ENCODE peak calls at places on chromosomes 12 and 14, in six cellular contexts. M, W, U, Q, R and F are unnamed samples.

GRCh38 chr12:51056242-51056641 is 8.1 kb downstream of the LETMD1 start:
- DNase-seq in U (no peak), M (no peak), W (no peak), Q (no peak), R (no peak), F (no peak)

GRCh38 chr14:76386922-76387782 is 11.2 kb downstream of the ESRRB start:
- DNase-seq in W (peak), R (peak), U (peak), Q (peak), M (peak), F (peak)

GRCh38 chr14:25050494-25051170 is 685 bp upstream of the STXBP6 start:
- DNase-seq in R (no peak), U (no peak), W (no peak), Q (no peak), M (peak), F (no peak)

GRCh38 chr12:124916370-124917134 is 2.1 kb upstream of the UBC start:
- DNase-seq in W (no peak), M (peak), U (no peak), R (no peak), Q (peak), F (peak)

GRCh38 chr14:69405762-69406161 is 7.3 kb downstream of the SLC39A9 start:
- DNase-seq in W (no peak), U (no peak), Q (no peak), R (no peak), M (no peak), F (no peak)

GRCh38 chr14:31510222-31510621 is 22.4 kb upstream of the GPR33 start:
- DNase-seq in Q (peak), R (no peak), W (no peak), U (no peak), M (peak), F (peak)

GRCh38 chr14:105305769-105306168 is 5.0 kb upstream of the BRF1 start:
- DNase-seq in Q (no peak), W (no peak), R (no peak), U (no peak), M (no peak), F (no peak)

GRCh38 chr14:81535399-81536124 is 1.9 kb upstream of the SEL1L start:
- DNase-seq in R (peak), W (no peak), U (no peak), Q (no peak), M (no peak), F (no peak)

GRCh38 chr14:24845851-24846250 is 204.1 kb downstream of the STXBP6 start:
- DNase-seq in U (no peak), Q (no peak), R (no peak), M (no peak), W (no peak), F (no peak)

GRCh38 chr14:51419685-51420084 is 179.6 kb downstream of the TMX1 start:
- DNase-seq in U (no peak), W (no peak), M (no peak), Q (no peak), R (no peak), F (no peak)

GRCh38 chr12:49345840-49346658 is 639 bp upstream of the DNAJC22 start:
- DNase-seq in Q (peak), W (peak), R (no peak), M (peak), U (peak), F (no peak)

GRCh38 chr14:105474478-105475268 is at the start of gene CRIP2:
- DNase-seq in M (peak), U (no peak), W (peak), R (no peak), Q (peak), F (no peak)

GRCh38 chr12:20220339-20220738 is 148.0 kb upstream of the PDE3A start:
- DNase-seq in U (peak), Q (no peak), R (peak), M (peak), W (no peak), F (no peak)

GRCh38 chr14:60183724-60184596 is 18.8 kb upstream of the DHRS7 start:
- DNase-seq in M (peak), Q (no peak), W (no peak), U (no peak), R (no peak), F (peak)

GRCh38 chr12:11814362-11814761 is 164.9 kb downstream of the ETV6 start:
- DNase-seq in R (no peak), W (no peak), Q (no peak), U (no peak), M (no peak), F (peak)

GRCh38 chr14:24978862-24979724 is 70.9 kb downstream of the STXBP6 start:
- DNase-seq in W (no peak), U (no peak), M (no peak), R (peak), Q (no peak), F (peak)

GRCh38 chr12:126935435-126935834 is 1331.5 kb upstream of the TMEM132C start:
- DNase-seq in U (no peak), W (no peak), Q (no peak), M (no peak), R (no peak), F (no peak)

GRCh38 chr12:60421741-60422140 is 825.9 kb downstream of the SLC16A7 start:
- DNase-seq in U (no peak), W (no peak), Q (no peak), M (no peak), R (no peak), F (no peak)

GRCh38 chr12:46944104-46944503 is 118.3 kb upstream of the SLC38A4 start:
- DNase-seq in Q (no peak), R (no peak), U (no peak), M (no peak), W (no peak), F (no peak)

GRCh38 chr12:39369756-39370155 is 73.2 kb downstream of the KIF21A start:
- DNase-seq in Q (no peak), W (no peak), M (no peak), R (no peak), U (no peak), F (no peak)

GRCh38 chr12:48175613-48176416 is 7.6 kb upstream of the CCDC184 start:
- DNase-seq in Q (peak), M (peak), R (no peak), W (no peak), U (no peak), F (no peak)

GRCh38 chr12:66803972-66804371 is 125.1 kb upstream of the GRIP1 start:
- DNase-seq in U (peak), R (no peak), Q (no peak), M (peak), W (no peak), F (no peak)

GRCh38 chr12:6059860-6060565 is 64.5 kb downstream of the VWF start:
- DNase-seq in U (no peak), Q (no peak), W (no peak), R (no peak), M (no peak), F (no peak)

GRCh38 chr14:23187925-23188324 is 4.5 kb upstream of the SLC7A8 start:
- DNase-seq in W (peak), Q (no peak), R (no peak), M (no peak), U (no peak), F (no peak)

GRCh38 chr14:23183076-23183475 is 384 bp downstream of the SLC7A8 start:
- DNase-seq in R (no peak), U (no peak), M (peak), Q (no peak), W (no peak), F (no peak)

GRCh38 chr14:23185046-23185445 is 1.6 kb upstream of the SLC7A8 start:
- DNase-seq in R (no peak), U (no peak), Q (no peak), W (no peak), M (no peak), F (no peak)

GRCh38 chr14:23183479-23183878 is at the start of gene SLC7A8:
- DNase-seq in W (peak), M (peak), U (peak), Q (no peak), R (no peak), F (no peak)

DNA sequence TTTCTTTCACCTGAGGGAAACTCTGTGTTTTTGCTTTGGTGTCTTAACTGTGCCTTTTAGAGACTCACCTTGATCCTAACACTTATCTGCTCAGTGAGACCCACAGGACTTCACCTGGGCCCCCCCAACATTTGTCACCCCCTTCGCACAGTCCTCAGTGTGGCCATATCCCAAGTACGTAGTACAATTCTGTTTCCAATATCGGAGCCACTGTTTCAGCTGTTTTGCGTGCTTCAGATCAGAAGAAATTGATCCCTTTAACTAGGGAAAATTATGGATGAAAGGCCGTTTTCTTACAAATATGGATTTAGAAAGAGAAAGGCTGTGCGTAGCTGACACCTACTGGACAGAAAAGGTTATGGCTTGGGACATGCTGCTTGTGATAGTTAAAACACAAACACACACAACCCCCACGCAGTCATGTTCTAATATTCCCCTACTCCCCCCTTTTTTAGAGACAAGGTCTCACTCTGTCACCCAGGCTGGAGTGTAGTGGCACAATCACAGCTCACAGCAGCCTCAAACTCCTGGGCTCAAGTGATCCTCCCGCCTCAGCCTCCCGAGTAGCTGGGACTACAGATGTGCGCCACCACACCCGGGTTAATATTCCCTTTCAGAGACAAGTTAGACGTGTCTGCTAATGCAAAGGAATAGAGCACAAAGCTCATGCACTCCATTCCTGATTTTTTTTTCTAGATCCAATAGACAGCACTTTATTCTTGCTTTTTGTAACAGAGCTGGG is 3.6 kb upstream of the SLC7A8 start:
- DNase-seq in Q (peak), U (no peak), R (peak), M (peak), W (peak), F (peak)
- TF ChIP-seq CREB1 in Q (no peak), U (no peak), R (no peak), M (no peak), W (no peak), F (no peak)

GRCh38 chr12:128816643-128816920 is 7.2 kb downstream of the SLC15A4 start:
- DNase-seq in Q (no peak), U (no peak), W (no peak), M (no peak), R (no peak), F (no peak)

GRCh38 chr12:128819293-128820144 is 4.2 kb downstream of the SLC15A4 start:
- DNase-seq in U (no peak), R (no peak), M (peak), Q (no peak), W (no peak), F (no peak)

GRCh38 chr12:128818065-128819022 is 5.4 kb downstream of the SLC15A4 start:
- DNase-seq in U (no peak), W (no peak), R (no peak), Q (no peak), M (no peak), F (no peak)

GRCh38 chr12:128815779-128816642 is 7.7 kb downstream of the SLC15A4 start:
- DNase-seq in Q (no peak), R (no peak), W (no peak), M (no peak), U (no peak), F (no peak)

GRCh38 chr12:128817115-128818015 is 6.4 kb downstream of the SLC15A4 start:
- DNase-seq in U (no peak), R (peak), W (no peak), M (no peak), Q (no peak), F (no peak)
- TF ChIP-seq CREB1 in U (no peak), R (peak), W (no peak), M (no peak), Q (no peak), F (no peak)

DNA sequence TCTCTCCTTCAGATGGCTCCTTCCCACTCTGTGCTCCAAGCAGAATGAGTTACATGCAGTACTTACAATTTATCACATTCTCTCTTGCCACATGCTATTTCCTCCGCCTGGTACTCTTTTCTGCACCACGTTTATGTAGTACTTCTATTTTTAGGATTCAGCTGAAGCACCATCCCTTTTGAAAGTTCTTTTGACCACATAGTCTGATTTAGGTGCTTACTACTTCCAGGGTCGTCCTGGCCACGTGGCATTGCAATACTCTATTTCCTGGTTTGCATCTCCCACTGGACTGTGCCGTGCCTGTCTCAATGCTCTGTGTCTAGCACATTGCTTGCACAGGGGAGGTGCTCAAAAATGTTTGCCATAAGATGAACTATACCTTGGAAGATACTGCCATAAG is 16.3 kb upstream of the TBC1D30 start:
- DNase-seq in W (no peak), M (no peak), R (no peak), Q (no peak), U (no peak), F (no peak)
- TF ChIP-seq CREB1 in W (no peak), M (no peak), R (no peak), Q (no peak), U (no peak), F (no peak)

DNA sequence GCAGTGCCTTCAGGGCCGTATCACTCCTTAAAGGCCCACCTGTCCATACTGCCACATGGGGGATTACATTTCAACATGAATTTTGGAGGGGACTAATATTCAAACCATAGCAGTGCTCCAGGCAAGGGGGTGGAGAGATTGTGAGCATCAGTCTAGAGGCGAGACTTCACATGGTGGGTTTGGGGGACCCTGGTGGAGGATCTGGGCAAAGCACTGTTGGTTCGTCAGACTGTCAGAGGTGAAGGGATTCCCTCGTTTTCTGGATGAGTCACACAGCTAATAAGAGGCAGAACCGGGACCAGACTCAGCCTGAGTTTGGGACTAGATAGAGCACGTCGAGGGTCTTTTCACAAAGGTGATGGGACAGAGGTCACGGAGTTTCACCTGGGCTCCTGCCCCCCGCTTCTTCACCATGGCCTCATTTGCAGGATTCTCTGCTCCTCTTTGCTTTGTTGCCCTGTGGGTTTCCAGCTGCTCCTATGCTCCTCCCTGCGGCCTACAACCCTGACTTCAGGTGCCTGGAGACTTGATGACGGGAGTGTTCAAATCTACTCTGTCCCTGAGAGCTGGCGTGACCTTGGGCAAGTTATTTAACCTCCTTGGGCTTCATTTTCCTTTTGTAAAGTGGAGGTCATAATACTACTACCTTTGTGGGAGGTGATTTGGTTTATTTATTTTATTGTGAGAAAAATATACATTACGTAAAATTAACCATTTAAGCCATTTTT is 41.5 kb downstream of the TEAD4 start:
- DNase-seq in U (no peak), Q (peak), R (no peak), W (no peak), M (peak), F (peak)
- TF ChIP-seq CREB1 in U (no peak), Q (no peak), R (no peak), W (no peak), M (no peak), F (no peak)

GRCh38 chr14:95183532-95184412 is 26.4 kb upstream of the DICER1 start:
- DNase-seq in W (no peak), U (no peak), M (no peak), R (peak), Q (no peak), F (no peak)

GRCh38 chr14:95180966-95181733 is 23.8 kb upstream of the DICER1 start:
- DNase-seq in R (no peak), W (no peak), Q (no peak), U (no peak), M (no peak), F (no peak)

GRCh38 chr14:95182379-95182778 is 25.1 kb upstream of the DICER1 start:
- DNase-seq in R (no peak), M (peak), W (no peak), Q (no peak), U (peak), F (no peak)

GRCh38 chr14:95184413-95184790 is 27.1 kb upstream of the DICER1 start:
- DNase-seq in M (no peak), Q (no peak), R (no peak), U (no peak), W (no peak), F (no peak)

DNA sequence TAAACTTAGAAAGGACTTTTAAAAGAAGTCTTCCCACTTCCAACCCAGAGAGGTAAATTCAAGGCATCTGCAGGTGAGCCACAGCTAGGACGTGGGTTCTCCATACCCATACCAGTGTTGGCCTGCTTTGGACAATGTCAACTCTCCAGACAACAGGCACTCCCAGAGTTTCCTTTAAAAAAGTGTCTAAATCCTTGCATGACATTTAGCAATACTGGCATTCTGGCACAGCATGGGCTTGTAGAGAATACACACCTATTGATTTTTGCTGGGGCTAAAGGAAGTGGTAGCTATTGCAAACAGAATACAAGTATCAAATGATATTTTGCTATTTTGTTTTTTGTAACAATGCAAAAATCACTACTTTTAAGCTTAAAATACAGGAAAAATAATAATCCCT is 25.8 kb upstream of the DICER1 start:
- DNase-seq in W (no peak), M (no peak), Q (no peak), U (no peak), R (no peak), F (no peak)
- TF ChIP-seq CREB1 in W (no peak), M (no peak), Q (no peak), U (no peak), R (no peak), F (no peak)